ENCODE peak calls at places on chromosomes 2 and 18, in six cellular contexts. W, A, N, G, R and B are unnamed samples.

GRCh38 chr18:713135-713490 is 683 bp upstream of the ENOSF1 start:
- DNase-seq in W (no peak), A (no peak), N (no peak), G (no peak), R (no peak), B (peak)

GRCh38 chr2:98757904-98758421 is 27.0 kb upstream of the MGAT4A start:
- DNase-seq in W (no peak), A (peak), N (peak), G (peak), R (peak), B (no peak)

GRCh38 chr18:3037423-3037915 is 24.5 kb upstream of the LPIN2 start:
- DNase-seq in W (peak), A (no peak), N (peak), G (peak), R (no peak), B (no peak)

GRCh38 chr18:76538846-76539245 is 43.8 kb upstream of the ZNF516 start:
- DNase-seq in W (no peak), A (no peak), N (no peak), G (no peak), R (no peak), B (no peak)

GRCh38 chr18:8503287-8503686 is 106.0 kb upstream of the RAB12 start:
- DNase-seq in W (no peak), A (no peak), N (no peak), G (no peak), R (peak), B (no peak)

GRCh38 chr18:73908323-73908722 is 239.3 kb downstream of the FBXO15 start:
- DNase-seq in W (no peak), A (no peak), N (no peak), G (peak), R (no peak), B (peak)

GRCh38 chr2:39350658-39351057 is 86.4 kb downstream of the MAP4K3 start:
- DNase-seq in W (no peak), A (no peak), N (no peak), G (no peak), R (no peak), B (no peak)

GRCh38 chr2:69054431-69054830 is 41.5 kb downstream of the ANTXR1 start:
- DNase-seq in W (no peak), A (no peak), N (no peak), G (no peak), R (no peak), B (no peak)

GRCh38 chr2:100114011-100114433 is 28.4 kb downstream of the AFF3 start:
- DNase-seq in W (no peak), A (no peak), N (no peak), G (peak), R (no peak), B (no peak)

GRCh38 chr18:59700535-59700967 is 3.3 kb upstream of the CCBE1 start:
- DNase-seq in W (no peak), A (no peak), N (no peak), G (no peak), R (no peak), B (no peak)

GRCh38 chr2:68225119-68225632 is 27.2 kb downstream of the PPP3R1 start:
- DNase-seq in W (no peak), A (no peak), N (no peak), G (peak), R (no peak), B (peak)

GRCh38 chr18:48740846-48741485 is 202.1 kb downstream of the CTIF start:
- DNase-seq in W (no peak), A (peak), N (no peak), G (no peak), R (no peak), B (no peak)

GRCh38 chr2:104043864-104044263 is 810.1 kb upstream of the POU3F3 start:
- DNase-seq in W (no peak), A (no peak), N (no peak), G (no peak), R (no peak), B (no peak)

GRCh38 chr18:24534271-24534670 is 73.8 kb downstream of the HRH4 start:
- DNase-seq in W (no peak), A (no peak), N (no peak), G (no peak), R (no peak), B (no peak)